ENCODE peak calls at places on chromosomes 7 and 10, in seven cellular contexts. U is ACHN, I is renal cortical epithelial cell, C is NCI-H446 treated with DMSO at 0.1 percent for 48 hours, Y is NCI-H748 treated with DMSO at 0.1 percent for 48 hours, S is fibroblast of the aortic adventitia, Q is smooth muscle cell of the brain vasculature. K is an unnamed sample.

GRCh38 chr7:3697472-3697871 is 396.4 kb downstream of the SDK1 start:
- DNase-seq in U (no peak), I (no peak), C (no peak), Y (no peak), S (no peak), Q (no peak), K (no peak)

GRCh38 chr7:78777844-78778243 is 675.6 kb downstream of the MAGI2 start:
- DNase-seq in U (no peak), I (no peak), C (no peak), Y (no peak), S (no peak), Q (no peak), K (no peak)

GRCh38 chr10:24357344-24358021 is 148.5 kb downstream of the KIAA1217 start:
- DNase-seq in U (no peak), I (no peak), C (no peak), Y (no peak), S (no peak), Q (no peak), K (no peak)

GRCh38 chr10:89086801-89087513 is 96.4 kb downstream of the FAS start:
- DNase-seq in U (no peak), I (peak), C (no peak), Y (no peak), S (peak), Q (no peak), K (no peak)

GRCh38 chr10:6201511-6201975 is 1.2 kb upstream of the PFKFB3 start:
- DNase-seq in U (peak), I (peak), C (no peak), Y (peak), S (peak), Q (no peak), K (no peak)

GRCh38 chr10:8278099-8278498 is 223.6 kb downstream of the GATA3 start:
- DNase-seq in U (no peak), I (no peak), C (no peak), Y (no peak), S (no peak), Q (no peak), K (no peak)

GRCh38 chr7:130400120-130400572 is 19.9 kb downstream of the CPA1 start:
- DNase-seq in U (no peak), I (no peak), C (no peak), Y (no peak), S (peak), Q (no peak), K (no peak)

GRCh38 chr7:111650456-111650999 is 88.2 kb upstream of the IMMP2L start:
- DNase-seq in U (no peak), I (peak), C (peak), Y (no peak), S (peak), Q (peak), K (no peak)

GRCh38 chr10:110651044-110651958 is 7.2 kb downstream of the RBM20 start:
- DNase-seq in U (peak), I (peak), C (no peak), Y (no peak), S (peak), Q (no peak), K (no peak)

GRCh38 chr7:116782177-116782711 is 80.1 kb upstream of the CAPZA2 start:
- DNase-seq in U (no peak), I (peak), C (no peak), Y (no peak), S (peak), Q (peak), K (peak)

GRCh38 chr7:45586748-45587520 is 12.8 kb downstream of the ADCY1 start:
- DNase-seq in U (no peak), I (no peak), C (no peak), Y (no peak), S (no peak), Q (no peak), K (no peak)

GRCh38 chr10:113854757-113855626 is 531 bp downstream of the NHLRC2 start:
- DNase-seq in U (peak), I (no peak), C (no peak), Y (peak), S (peak), Q (no peak), K (peak)

GRCh38 chr7:28360739-28361138 is 51.6 kb upstream of the CREB5 start:
- DNase-seq in U (peak), I (no peak), C (no peak), Y (peak), S (no peak), Q (no peak), K (no peak)

GRCh38 chr10:88707429-88708110 is 1.5 kb downstream of the LIPK start:
- DNase-seq in U (peak), I (peak), C (no peak), Y (no peak), S (peak), Q (peak), K (no peak)

GRCh38 chr7:121504478-121504877 is 108.4 kb upstream of the FAM3C start:
- DNase-seq in U (peak), I (peak), C (no peak), Y (no peak), S (peak), Q (peak), K (no peak)

GRCh38 chr10:74011762-74012161 is 13.8 kb downstream of the VCL start:
- DNase-seq in U (peak), I (peak), C (no peak), Y (no peak), S (peak), Q (no peak), K (no peak)

GRCh38 chr7:140008755-140009610 is 53.8 kb downstream of the PARP12 start:
- DNase-seq in U (no peak), I (no peak), C (no peak), Y (no peak), S (no peak), Q (no peak), K (no peak)

GRCh38 chr7:13411641-13412040 is 577.8 kb downstream of the ETV1 start:
- DNase-seq in U (no peak), I (no peak), C (peak), Y (no peak), S (no peak), Q (no peak), K (peak)

GRCh38 chr7:21771906-21772610 is 173.6 kb downstream of the CDCA7L start:
- DNase-seq in U (no peak), I (no peak), C (no peak), Y (no peak), S (no peak), Q (no peak), K (peak)

GRCh38 chr7:115533785-115534184 is 496.8 kb downstream of the TFEC start:
- DNase-seq in U (no peak), I (peak), C (no peak), Y (no peak), S (peak), Q (no peak), K (no peak)

GRCh38 chr7:36796850-36797618 is 72.7 kb upstream of the AOAH start:
- DNase-seq in U (no peak), I (peak), C (no peak), Y (no peak), S (no peak), Q (no peak), K (no peak)

GRCh38 chr10:81021428-81022129 is 483.9 kb downstream of the SH2D4B start:
- DNase-seq in U (no peak), I (no peak), C (no peak), Y (no peak), S (no peak), Q (no peak), K (no peak)

GRCh38 chr10:12509016-12509793 is 159.9 kb downstream of the CAMK1D start:
- DNase-seq in U (no peak), I (no peak), C (no peak), Y (no peak), S (no peak), Q (no peak), K (no peak)

GRCh38 chr7:13540429-13540828 is 449.0 kb downstream of the ETV1 start:
- DNase-seq in U (no peak), I (peak), C (no peak), Y (no peak), S (peak), Q (no peak), K (no peak)

GRCh38 chr10:49167629-49168540 is 20.3 kb downstream of the TMEM273 start:
- DNase-seq in U (no peak), I (no peak), C (no peak), Y (no peak), S (no peak), Q (no peak), K (no peak)

GRCh38 chr7:54426406-54426805 is 115.8 kb upstream of the VSTM2A start:
- DNase-seq in U (no peak), I (no peak), C (no peak), Y (no peak), S (no peak), Q (no peak), K (no peak)

GRCh38 chr7:29610031-29610490 is 46.4 kb downstream of the PRR15 start:
- DNase-seq in U (no peak), I (no peak), C (no peak), Y (no peak), S (peak), Q (no peak), K (no peak)

GRCh38 chr7:78787854-78788253 is 665.6 kb downstream of the MAGI2 start:
- DNase-seq in U (no peak), I (no peak), C (no peak), Y (no peak), S (no peak), Q (no peak), K (no peak)

GRCh38 chr7:26444554-26444953 is 152.9 kb downstream of the SNX10 start:
- DNase-seq in U (no peak), I (no peak), C (no peak), Y (no peak), S (no peak), Q (no peak), K (no peak)

GRCh38 chr7:32941181-32941995 is 15.9 kb upstream of the FKBP9 start:
- DNase-seq in U (no peak), I (no peak), C (no peak), Y (peak), S (no peak), Q (no peak), K (no peak)

GRCh38 chr10:112288526-112288925 is 5.3 kb downstream of the TECTB start:
- DNase-seq in U (no peak), I (no peak), C (no peak), Y (no peak), S (no peak), Q (no peak), K (no peak)

GRCh38 chr10:71429929-71430328 is 33.2 kb downstream of the CDH23 start:
- DNase-seq in U (no peak), I (no peak), C (no peak), Y (no peak), S (no peak), Q (no peak), K (no peak)

GRCh38 chr10:88819290-88819689 is 16.8 kb downstream of the LIPM start:
- DNase-seq in U (no peak), I (peak), C (no peak), Y (no peak), S (peak), Q (no peak), K (no peak)

GRCh38 chr10:90787906-90788491 is 69.8 kb downstream of the HTR7 start:
- DNase-seq in U (peak), I (peak), C (peak), Y (peak), S (peak), Q (peak), K (peak)

GRCh38 chr7:107318523-107319160 is 149.8 kb downstream of the HBP1 start:
- DNase-seq in U (no peak), I (no peak), C (no peak), Y (no peak), S (peak), Q (no peak), K (no peak)

GRCh38 chr7:157337316-157338149 is 729 bp downstream of the DNAJB6 start:
- DNase-seq in U (peak), I (no peak), C (no peak), Y (peak), S (peak), Q (no peak), K (peak)

GRCh38 chr7:42677751-42678231 is 234.1 kb downstream of the C7orf25 start:
- DNase-seq in U (no peak), I (peak), C (no peak), Y (no peak), S (peak), Q (peak), K (no peak)

GRCh38 chr7:46006723-46007122 is 85.7 kb upstream of the IGFBP3 start:
- DNase-seq in U (no peak), I (no peak), C (no peak), Y (no peak), S (no peak), Q (no peak), K (no peak)

GRCh38 chr10:94006591-94007550 is 13.1 kb downstream of the PLCE1 start:
- DNase-seq in U (no peak), I (peak), C (no peak), Y (no peak), S (peak), Q (no peak), K (peak)

K was measured in NCI-H1417.